ENCODE peak calls at places on chromosomes 2 and 18, in six cellular contexts. B is H54, C is sigmoid colon, W is uterus, I is A549, L is gastrocnemius medialis. X is an unnamed sample.

GRCh38 chr18:44568986-44569385 is 111.7 kb upstream of the SETBP1 start:
- DNase-seq in B (no peak), C (no peak), W (no peak), I (no peak), L (no peak), X (no peak)

GRCh38 chr2:150620371-150620770 is 132.9 kb upstream of the RND3 start:
- DNase-seq in B (no peak), C (no peak), W (no peak), I (no peak), L (no peak), X (no peak)

GRCh38 chr2:121147766-121148165 is 137.2 kb downstream of the TFCP2L1 start:
- DNase-seq in B (no peak), C (no peak), W (no peak), I (no peak), L (no peak), X (no peak)

GRCh38 chr2:74371421-74371820 is 8.7 kb downstream of the DCTN1 start:
- DNase-seq in B (no peak), C (no peak), W (no peak), I (no peak), L (no peak), X (no peak)

GRCh38 chr2:234335676-234336228 is 161.1 kb downstream of the ARL4C start:
- DNase-seq in B (no peak), C (peak; percentile 95), W (peak; percentile 22), I (peak; percentile 21), L (peak; percentile 82), X (peak; percentile 63)

GRCh38 chr2:152647417-152648010 is 69.7 kb downstream of the PRPF40A start:
- DNase-seq in B (no peak), C (peak; percentile 87), W (peak; percentile 50), I (no peak), L (peak; percentile 20), X (peak; percentile 92)

GRCh38 chr2:52128081-52128480 is 1096.1 kb upstream of the NRXN1 start:
- DNase-seq in B (no peak), C (no peak), W (no peak), I (no peak), L (no peak), X (no peak)

GRCh38 chr2:230230087-230230486 is 4.6 kb downstream of the SP140 start:
- DNase-seq in B (no peak), C (no peak), W (no peak), I (no peak), L (no peak), X (no peak)

GRCh38 chr18:58161659-58162058 is 117.6 kb downstream of the NEDD4L start:
- DNase-seq in B (no peak), C (no peak), W (no peak), I (peak; percentile 44), L (no peak), X (no peak)

GRCh38 chr2:98483257-98483861 is 38.7 kb downstream of the INPP4A start:
- DNase-seq in B (no peak), C (peak; percentile 36), W (no peak), I (no peak), L (no peak), X (no peak)

GRCh38 chr2:218569038-218569431 is 396 bp downstream of the CNOT9 start:
- DNase-seq in B (peak; percentile 30), C (peak; percentile 78), W (peak; percentile 32), I (peak; percentile 60), L (peak; percentile 12), X (peak; percentile 37)

GRCh38 chr2:96618599-96619283 is 19.4 kb downstream of the KANSL3 start:
- DNase-seq in B (no peak), C (no peak), W (peak; percentile 54), I (no peak), L (no peak), X (no peak)

GRCh38 chr18:78429127-78430108 is 550.2 kb upstream of the SALL3 start:
- DNase-seq in B (no peak), C (no peak), W (no peak), I (no peak), L (no peak), X (no peak)

GRCh38 chr18:43265465-43265864 is 11.8 kb downstream of the SYT4 start:
- DNase-seq in B (no peak), C (no peak), W (no peak), I (no peak), L (no peak), X (no peak)

GRCh38 chr2:55138546-55139288 is 88.5 kb upstream of the RTN4 start:
- DNase-seq in B (no peak), C (no peak), W (no peak), I (no peak), L (no peak), X (no peak)

GRCh38 chr2:61537590-61538178 is 472 bp downstream of the XPO1 start:
- DNase-seq in B (no peak), C (no peak), W (no peak), I (no peak), L (no peak), X (no peak)

GRCh38 chr2:205903549-205904129 is 182.3 kb downstream of the INO80D start:
- DNase-seq in B (no peak), C (no peak), W (no peak), I (peak; percentile 67), L (no peak), X (peak; percentile 12)

GRCh38 chr2:213187833-213188532 is 36.6 kb upstream of the IKZF2 start:
- DNase-seq in B (peak; percentile 38), C (no peak), W (no peak), I (peak; percentile 52), L (no peak), X (peak; percentile 74)

GRCh38 chr2:43592443-43592842 is 3.4 kb downstream of the THADA start:
- DNase-seq in B (no peak), C (no peak), W (no peak), I (no peak), L (no peak), X (no peak)

GRCh38 chr2:43594875-43595274 is 963 bp downstream of the THADA start:
- DNase-seq in B (no peak), C (no peak), W (no peak), I (no peak), L (no peak), X (no peak)

GRCh38 chr2:43593241-43593640 is 2.6 kb downstream of the THADA start:
- DNase-seq in B (no peak), C (no peak), W (no peak), I (no peak), L (no peak), X (no peak)

DNA sequence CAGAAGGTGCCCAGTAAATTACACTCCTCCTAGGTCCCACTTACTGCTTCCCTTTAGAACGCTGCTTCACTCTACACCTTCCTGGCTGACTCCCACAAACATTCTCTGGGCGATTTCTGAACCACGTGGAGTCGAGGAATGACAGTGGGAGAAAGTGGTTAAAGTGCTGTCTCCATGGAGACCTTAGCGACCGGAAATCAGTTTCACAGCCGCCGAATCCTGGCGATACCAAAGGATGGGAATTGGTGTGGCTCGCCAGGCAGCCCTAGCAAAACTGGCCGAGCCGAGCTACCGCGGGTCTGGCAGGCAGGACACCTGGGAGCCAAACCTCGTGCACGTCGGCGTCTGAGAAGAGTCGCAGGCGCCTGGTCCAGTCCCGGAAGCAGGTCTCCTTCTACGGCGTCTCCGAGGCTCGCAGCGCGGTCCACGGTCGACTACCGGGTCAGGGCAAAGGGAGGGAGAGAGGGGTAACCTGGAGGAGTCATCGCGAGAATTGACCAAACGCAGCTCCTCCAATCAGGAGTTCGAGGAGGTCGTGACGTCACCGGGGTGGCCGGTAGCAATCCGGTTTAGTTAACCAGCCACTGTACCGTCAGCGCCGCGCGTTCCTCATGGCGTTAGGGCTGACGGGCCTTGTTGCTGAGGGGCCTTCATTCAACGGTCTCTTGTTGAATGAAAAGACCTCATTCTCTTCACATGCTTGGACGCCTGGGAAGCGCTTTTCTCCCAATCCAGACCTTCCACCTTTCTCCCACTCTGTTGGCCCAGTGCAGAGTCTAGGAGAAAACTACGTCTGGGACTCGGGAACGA is at the start of gene THADA:
- DNase-seq in B (peak; percentile 90), C (peak; percentile 100), W (peak; percentile 100), I (peak; percentile 100), L (peak; percentile 99), X (peak; percentile 99)
- TF ChIP-seq POLR2A in B (peak; percentile 93), C (peak; percentile 90), W (peak; percentile 93), I (peak; percentile 97), L (peak; percentile 78), X (no peak)

GRCh38 chr2:19901458-19902271 is at the start of gene TTC32:
- DNase-seq in B (peak; percentile 79), C (peak; percentile 97), W (peak; percentile 94), I (peak; percentile 97), L (peak; percentile 88), X (peak; percentile 90)
- TF ChIP-seq POLR2A in B (peak; percentile 71), C (peak; percentile 82), W (peak; percentile 71), I (peak; percentile 75), L (peak; percentile 89), X (no peak)

GRCh38 chr2:25617948-25618646 is 55.3 kb downstream of the DTNB start:
- DNase-seq in B (peak; percentile 23), C (no peak), W (no peak), I (peak; percentile 52), L (no peak), X (peak; percentile 22)

GRCh38 chr2:25614711-25615110 is 58.7 kb downstream of the DTNB start:
- DNase-seq in B (no peak), C (no peak), W (no peak), I (no peak), L (no peak), X (no peak)

GRCh38 chr2:25615920-25616319 is 57.5 kb downstream of the DTNB start:
- DNase-seq in B (no peak), C (no peak), W (no peak), I (no peak), L (no peak), X (no peak)

GRCh38 chr2:25618676-25619075 is 54.7 kb downstream of the DTNB start:
- DNase-seq in B (peak; percentile 12), C (no peak), W (no peak), I (peak; percentile 73), L (no peak), X (no peak)

GRCh38 chr2:25615395-25615794 is 58.0 kb downstream of the DTNB start:
- DNase-seq in B (no peak), C (no peak), W (no peak), I (no peak), L (no peak), X (no peak)
- TF ChIP-seq POLR2A in B (no peak), C (no peak), W (no peak), I (no peak), L (no peak), X (no peak)

GRCh38 chr2:112666764-112667122 is 21.0 kb downstream of the SLC20A1 start:
- DNase-seq in B (no peak), C (no peak), W (no peak), I (no peak), L (no peak), X (no peak)

GRCh38 chr2:112661656-112662305 is 16.0 kb downstream of the SLC20A1 start:
- DNase-seq in B (no peak), C (no peak), W (no peak), I (peak; percentile 58), L (no peak), X (peak; percentile 57)

GRCh38 chr2:112665113-112665780 is 19.5 kb downstream of the SLC20A1 start:
- DNase-seq in B (no peak), C (no peak), W (no peak), I (no peak), L (no peak), X (no peak)

GRCh38 chr2:112662702-112663101 is 17.0 kb downstream of the SLC20A1 start:
- DNase-seq in B (no peak), C (no peak), W (no peak), I (no peak), L (no peak), X (peak; percentile 9)

DNA sequence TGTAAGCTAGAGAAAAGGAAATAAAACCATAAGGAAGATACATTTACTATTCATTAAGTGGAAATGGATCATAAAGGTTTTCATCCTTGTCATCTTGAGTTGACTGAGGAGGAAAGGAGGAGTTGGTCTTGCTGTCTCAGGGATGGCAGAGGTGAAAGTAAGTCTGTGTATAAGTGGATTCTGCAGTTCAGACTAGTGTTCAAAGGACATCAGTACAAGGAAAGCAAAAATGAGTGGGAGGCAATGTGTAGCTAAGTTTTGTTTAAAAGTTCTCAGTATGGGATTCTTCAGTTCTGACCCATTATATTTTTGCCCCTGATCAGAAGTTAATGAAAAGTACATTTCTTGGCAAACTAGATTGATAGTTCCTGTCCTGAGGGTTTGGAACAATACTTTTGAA is 18.9 kb downstream of the SLC20A1 start:
- DNase-seq in B (no peak), C (no peak), W (no peak), I (no peak), L (no peak), X (no peak)
- TF ChIP-seq POLR2A in B (no peak), C (no peak), W (no peak), I (no peak), L (no peak), X (no peak)

X was measured in thyroid gland.